ENCODE peak calls at places on chromosome 19, in nine cellular contexts. D is heart left ventricle, N is RWPE1, E is hepatocyte, F is left ventricle myocardium inferior, U is endodermal cell, R is tibial artery, H is WERI-Rb-1, G is substantia nigra. I is an unnamed sample.

GRCh38 chr19:17260842-17261325 is 3.7 kb downstream of the USHBP1 start:
- DNase-seq in F (peak; percentile 78), U (peak; percentile 97), E (peak; percentile 86), R (peak; percentile 85), D (peak; percentile 79), N (peak; percentile 94), H (peak; percentile 95), G (peak; percentile 21), I (no peak)

GRCh38 chr19:56348289-56348877 is 33.7 kb upstream of the ZSCAN5A start:
- DNase-seq in N (no peak), U (peak; percentile 54), F (no peak), H (peak; percentile 41), E (no peak), D (no peak), R (no peak), G (no peak), I (no peak)

GRCh38 chr19:13060233-13060963 is 42.3 kb downstream of the LYL1 start:
- DNase-seq in D (peak; percentile 66), U (peak; percentile 55), H (peak; percentile 44), F (peak; percentile 64), E (no peak), N (no peak), G (peak; percentile 51), R (peak; percentile 90), I (no peak)

GRCh38 chr19:10907925-10908324 is 20.5 kb downstream of the YIPF2 start:
- DNase-seq in U (peak; percentile 31), G (no peak), F (no peak), N (no peak), D (no peak), E (no peak), R (no peak), H (no peak), I (no peak)

GRCh38 chr19:3108775-3109174 is 14.6 kb downstream of the GNA11 start:
- DNase-seq in D (no peak), N (no peak), F (peak; percentile 56), H (peak; percentile 74), U (peak; percentile 91), E (peak; percentile 80), G (no peak), R (no peak), I (peak; percentile 60)

GRCh38 chr19:23286477-23286876 is 36.3 kb upstream of the ZNF724 start:
- DNase-seq in G (no peak), R (no peak), D (no peak), F (no peak), E (no peak), N (no peak), H (peak; percentile 21), U (peak; percentile 74), I (no peak)

GRCh38 chr19:1171755-1172352 is 2.2 kb downstream of the SBNO2 start:
- DNase-seq in R (no peak), N (no peak), U (no peak), G (no peak), F (no peak), D (no peak), E (no peak), H (no peak), I (no peak)

GRCh38 chr19:12790628-12791344 is 500 bp upstream of the JUNB start:
- DNase-seq in H (no peak), U (no peak), D (no peak), E (no peak), R (no peak), F (no peak), N (no peak), G (no peak), I (no peak)

GRCh38 chr19:1862424-1863307 is 713 bp downstream of the KLF16 start:
- DNase-seq in F (no peak), H (no peak), D (no peak), N (no peak), R (no peak), G (no peak), E (peak; percentile 75), U (peak; percentile 83), I (no peak)

GRCh38 chr19:426725-427445 is 17.9 kb upstream of the C2CD4C start:
- DNase-seq in E (no peak), R (no peak), H (no peak), G (no peak), N (no peak), F (no peak), U (peak; percentile 47), D (no peak), I (no peak)

GRCh38 chr19:50725218-50725931 is 2.2 kb downstream of the CLEC11A start:
- DNase-seq in G (no peak), E (no peak), D (no peak), F (no peak), R (no peak), N (no peak), H (no peak), U (no peak), I (no peak)

GRCh38 chr19:42442833-42443232 is at the start of gene CXCL17:
- DNase-seq in D (no peak), E (no peak), R (no peak), U (peak; percentile 60), G (no peak), N (no peak), H (no peak), F (no peak), I (no peak)

GRCh38 chr19:13026478-13026999 is 31.3 kb downstream of the NFIX start:
- DNase-seq in N (no peak), H (no peak), E (peak; percentile 46), G (no peak), F (no peak), U (no peak), D (no peak), R (peak; percentile 71), I (no peak)

GRCh38 chr19:31350033-31350692 is 927 bp upstream of the TSHZ3 start:
- DNase-seq in N (no peak), F (peak; percentile 53), E (peak; percentile 52), U (no peak), R (peak; percentile 78), G (no peak), D (peak; percentile 49), H (peak; percentile 17), I (no peak)

GRCh38 chr19:2847507-2847906 is 6.2 kb downstream of the ZNF555 start:
- DNase-seq in N (no peak), U (no peak), R (no peak), E (no peak), G (no peak), F (no peak), H (no peak), D (no peak), I (no peak)

GRCh38 chr19:5314012-5314906 is 26.4 kb downstream of the PTPRS start:
- DNase-seq in F (no peak), U (no peak), H (no peak), N (peak; percentile 38), G (no peak), D (no peak), R (no peak), E (no peak), I (no peak)

GRCh38 chr19:42352216-42352892 is 26.9 kb downstream of the MEGF8 start:
- DNase-seq in F (no peak), N (no peak), D (no peak), R (no peak), H (no peak), G (no peak), U (no peak), E (no peak), I (peak; percentile 86)

GRCh38 chr19:50567052-50567841 is 988 bp downstream of the LRRC4B start:
- DNase-seq in H (peak; percentile 33), F (no peak), N (no peak), R (no peak), U (peak; percentile 59), E (no peak), D (no peak), G (no peak), I (peak; percentile 70)

GRCh38 chr19:45600340-45600885 is 1.6 kb downstream of the GPR4 start:
- DNase-seq in R (no peak), N (no peak), E (no peak), D (no peak), H (no peak), F (no peak), G (no peak), U (no peak), I (no peak)

GRCh38 chr19:45598267-45599011 is 3.6 kb downstream of the GPR4 start:
- DNase-seq in N (no peak), G (no peak), F (peak; percentile 34), E (no peak), D (peak; percentile 62), R (no peak), H (no peak), U (no peak), I (no peak)

GRCh38 chr19:45595814-45596213 is 6.2 kb downstream of the GPR4 start:
- DNase-seq in R (no peak), H (no peak), N (no peak), F (peak; percentile 49), E (no peak), G (no peak), D (peak; percentile 78), U (no peak), I (no peak)

GRCh38 chr19:45599286-45599685 is 2.7 kb downstream of the GPR4 start:
- DNase-seq in G (no peak), H (no peak), U (no peak), D (no peak), N (no peak), F (no peak), R (no peak), E (no peak), I (no peak)

GRCh38 chr19:45597425-45598111 is 4.4 kb downstream of the GPR4 start:
- DNase-seq in D (no peak), E (no peak), G (no peak), H (no peak), N (no peak), R (no peak), U (peak; percentile 60), F (no peak), I (no peak)
- H3K27ac ChIP-seq in D (peak overlapping the region; percentile 84), E (no peak overlapping the region), G (no peak overlapping the region), H (no peak overlapping the region), N (no peak overlapping the region), R (no peak overlapping the region), U (no peak overlapping the region), F (peak overlapping the region; percentile 91), I (peak overlapping the region; percentile 70)

GRCh38 chr19:6788896-6789295 is 16.4 kb downstream of the VAV1 start:
- DNase-seq in U (no peak), E (no peak), R (no peak), D (no peak), F (no peak), H (no peak), G (no peak), N (no peak), I (no peak)
- H3K27ac ChIP-seq in U (no peak overlapping the region), E (no peak overlapping the region), R (no peak overlapping the region), D (no peak overlapping the region), F (no peak overlapping the region), H (no peak overlapping the region), G (no peak overlapping the region), N (no peak overlapping the region), I (no peak overlapping the region)

DNA sequence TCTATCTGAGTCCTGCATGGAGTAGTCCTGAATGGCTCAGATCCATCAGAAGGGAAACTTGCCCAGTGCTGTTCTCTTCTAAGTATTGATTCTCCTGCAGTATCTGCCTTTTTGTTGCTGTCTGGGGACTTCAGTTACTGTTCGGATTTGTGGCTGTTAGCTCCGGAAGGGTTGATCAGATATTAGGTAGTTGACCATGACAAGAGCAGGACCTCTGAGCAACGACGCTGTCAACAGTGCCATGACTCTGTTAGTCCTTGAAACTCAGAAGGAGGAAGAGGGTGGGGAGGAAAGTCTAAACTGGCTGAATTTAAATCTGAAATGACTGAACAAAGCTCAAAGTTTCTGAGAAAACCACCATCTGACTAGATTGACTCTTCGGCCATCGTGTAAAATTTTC is 42.2 kb downstream of the CCNE1 start:
- DNase-seq in F (no peak), H (no peak), R (no peak), G (no peak), N (no peak), D (no peak), E (no peak), U (no peak), I (no peak)
- H3K27ac ChIP-seq in F (no peak overlapping the region), H (no peak overlapping the region), R (no peak overlapping the region), G (no peak overlapping the region), N (no peak overlapping the region), D (no peak overlapping the region), E (no peak overlapping the region), U (no peak overlapping the region), I (no peak overlapping the region)

GRCh38 chr19:47186337-47187022 is 44.5 kb downstream of the BBC3 start:
- DNase-seq in U (no peak), F (no peak), N (no peak), E (no peak), H (no peak), D (no peak), G (no peak), R (no peak), I (no peak)
- H3K27ac ChIP-seq in U (peak overlapping the region; percentile 3), F (no peak overlapping the region), N (peak overlapping the region; percentile 54), E (peak overlapping the region; percentile 76), H (no peak overlapping the region), D (no peak overlapping the region), G (no peak overlapping the region), R (no peak overlapping the region), I (no peak overlapping the region)

I was measured in dorsolateral prefrontal cortex.